ENCODE peak calls at places on chromosomes 13 and 19, in ten cellular contexts. V, I, Y, C, S, D, E, J, B and N are unnamed samples.

GRCh38 chr19:32692727-32693061 is 1.1 kb downstream of the NUDT19 start:
- DNase-seq in V (peak), I (no peak), Y (no peak), C (no peak), S (no peak), D (no peak), E (no peak), J (no peak), B (no peak), N (no peak)

GRCh38 chr19:3451451-3451866 is 28.9 kb downstream of the SMIM24 start:
- DNase-seq in V (no peak), I (no peak), Y (no peak), C (no peak), S (no peak), D (no peak), E (no peak), J (no peak), B (no peak), N (no peak)

GRCh38 chr19:16779539-16780163 is 49.5 kb upstream of the SIN3B start:
- DNase-seq in V (no peak), I (no peak), Y (no peak), C (no peak), S (no peak), D (no peak), E (no peak), J (no peak), B (no peak), N (no peak)

GRCh38 chr19:39409886-39410619 is 2.4 kb upstream of the PLEKHG2 start:
- DNase-seq in V (peak), I (peak), Y (no peak), C (no peak), S (peak), D (no peak), E (peak), J (peak), B (no peak), N (no peak)

GRCh38 chr13:40401911-40402776 is 264.3 kb downstream of the FOXO1 start:
- DNase-seq in V (peak), I (no peak), Y (peak), C (peak), S (peak), D (peak), E (no peak), J (no peak), B (no peak), N (peak)

GRCh38 chr13:50421457-50422130 is 406.4 kb downstream of the KCNRG start:
- DNase-seq in V (no peak), I (no peak), Y (no peak), C (peak), S (no peak), D (peak), E (no peak), J (no peak), B (no peak), N (no peak)

GRCh38 chr19:39351537-39352037 is 9.4 kb downstream of the SAMD4B start:
- DNase-seq in V (peak), I (no peak), Y (no peak), C (no peak), S (peak), D (no peak), E (no peak), J (peak), B (no peak), N (no peak)

GRCh38 chr13:46530084-46530935 is 22.7 kb upstream of the LRCH1 start:
- DNase-seq in V (peak), I (no peak), Y (no peak), C (no peak), S (no peak), D (peak), E (no peak), J (no peak), B (no peak), N (no peak)

GRCh38 chr13:26760835-26761582 is 423 bp upstream of the GPR12 start:
- DNase-seq in V (no peak), I (no peak), Y (no peak), C (no peak), S (no peak), D (no peak), E (peak), J (no peak), B (no peak), N (peak)